ENCODE peak calls at places on chromosomes 11 and 22, in nine cellular contexts. H is right cardiac atrium; N is T follicular helper cell; R is brain microvascular endothelial cell; B is HTR-8/SVneo; Z is CD8-positive, alpha-beta T cell; D is astrocyte of the spinal cord; T is AG20443; X is A549. J is an unnamed sample.

GRCh38 chr11:34160049-34160721 is 54.8 kb downstream of the NAT10 start:
- DNase-seq in X (no peak), N (no peak), Z (no peak), D (peak), T (no peak), H (no peak), B (no peak), R (no peak), J (no peak)

GRCh38 chr22:44693145-44693544 is 8.9 kb upstream of the PRR5 start:
- DNase-seq in D (no peak), Z (no peak), R (no peak), X (no peak), H (no peak), T (no peak), N (no peak), B (no peak), J (no peak)

GRCh38 chr11:11748706-11749365 is 92.9 kb upstream of the USP47 start:
- DNase-seq in T (peak), D (no peak), H (no peak), R (peak), Z (no peak), N (no peak), X (no peak), B (peak), J (no peak)

GRCh38 chr11:115607621-115608191 is 103.5 kb upstream of the CADM1 start:
- DNase-seq in T (peak), H (peak), Z (no peak), B (no peak), D (no peak), N (no peak), X (no peak), R (no peak), J (no peak)

GRCh38 chr11:66996609-66997273 is 21.6 kb downstream of the C11orf86 start:
- DNase-seq in B (no peak), D (no peak), N (no peak), X (peak), H (peak), Z (no peak), R (peak), T (peak), J (no peak)

GRCh38 chr11:28108909-28109308 is 721 bp downstream of the METTL15 start:
- DNase-seq in H (no peak), X (no peak), D (no peak), B (no peak), T (no peak), Z (no peak), N (no peak), R (no peak), J (peak)

GRCh38 chr11:46902694-46903093 is 15.7 kb downstream of the LRP4 start:
- DNase-seq in B (no peak), T (no peak), D (no peak), N (no peak), Z (no peak), R (no peak), X (no peak), H (no peak), J (no peak)

GRCh38 chr22:24593810-24594568 is 1.1 kb upstream of the LRRC75B start:
- DNase-seq in T (no peak), H (no peak), R (no peak), B (no peak), N (no peak), X (no peak), D (no peak), Z (no peak), J (no peak)

GRCh38 chr22:23549198-23549595 is 30.9 kb downstream of the IGLL1 start:
- DNase-seq in H (peak), N (no peak), B (no peak), X (no peak), D (no peak), R (no peak), Z (no peak), T (no peak), J (no peak)

GRCh38 chr11:33558097-33558496 is 142.5 kb downstream of the C11orf91 start:
- DNase-seq in D (no peak), T (no peak), X (no peak), Z (no peak), N (no peak), B (no peak), R (no peak), H (no peak), J (no peak)

GRCh38 chr11:110858556-110858921 is 146.3 kb upstream of the ARHGAP20 start:
- DNase-seq in X (no peak), H (peak), N (no peak), T (peak), R (no peak), Z (no peak), B (no peak), D (peak), J (no peak)

GRCh38 chr11:47410404-47411264 is 2.2 kb downstream of the SLC39A13 start:
- DNase-seq in D (no peak), N (no peak), R (no peak), T (no peak), X (no peak), B (no peak), Z (no peak), H (no peak), J (no peak)

GRCh38 chr11:76209671-76209955 is 3.3 kb upstream of the WNT11 start:
- DNase-seq in N (no peak), H (peak), Z (no peak), R (no peak), D (no peak), X (no peak), T (no peak), B (no peak), J (no peak)

GRCh38 chr11:119117004-119117706 is 4.2 kb upstream of the HINFP start:
- DNase-seq in Z (no peak), X (no peak), T (no peak), D (no peak), H (no peak), N (no peak), B (no peak), R (no peak), J (no peak)

GRCh38 chr11:120797133-120797532 is 226.8 kb upstream of the TBCEL start:
- DNase-seq in Z (no peak), T (no peak), N (no peak), H (no peak), D (no peak), X (no peak), B (no peak), R (no peak), J (no peak)

GRCh38 chr11:62546937-62547625 is 475 bp upstream of the AHNAK start:
- DNase-seq in R (no peak), N (no peak), H (peak), D (peak), B (no peak), T (peak), Z (no peak), X (peak), J (peak)

GRCh38 chr11:13223112-13223511 is 54.5 kb upstream of the BMAL1 start:
- DNase-seq in B (no peak), R (no peak), X (no peak), H (no peak), T (no peak), N (no peak), Z (no peak), D (no peak), J (no peak)

GRCh38 chr11:111189466-111189865 is 56.1 kb upstream of the POU2AF2 start:
- DNase-seq in T (no peak), X (no peak), Z (no peak), R (no peak), B (no peak), N (no peak), D (no peak), H (no peak), J (no peak)

GRCh38 chr11:10490032-10490397 is 35.0 kb downstream of the AMPD3 start:
- DNase-seq in Z (no peak), H (no peak), B (no peak), N (no peak), D (no peak), R (no peak), T (no peak), X (no peak), J (no peak)

GRCh38 chr11:45538939-45539338 is 126.5 kb downstream of the CHST1 start:
- DNase-seq in Z (no peak), H (no peak), B (no peak), X (no peak), D (no peak), T (no peak), N (no peak), R (no peak), J (no peak)

GRCh38 chr11:18736590-18737148 is 10.7 kb upstream of the IGSF22 start:
- DNase-seq in T (no peak), N (no peak), H (no peak), R (no peak), X (no peak), Z (no peak), D (no peak), B (no peak), J (no peak)

GRCh38 chr11:15911377-15912044 is 444.8 kb downstream of the SOX6 start:
- DNase-seq in D (peak), H (peak), B (no peak), T (no peak), R (no peak), Z (no peak), N (no peak), X (peak), J (peak)

GRCh38 chr22:32810241-32811133 is 9.0 kb downstream of the TIMP3 start:
- DNase-seq in N (no peak), B (no peak), X (no peak), H (no peak), Z (no peak), D (no peak), R (no peak), T (no peak), J (no peak)

GRCh38 chr11:927871-928270 is 2.2 kb downstream of the AP2A2 start:
- DNase-seq in B (no peak), R (no peak), Z (no peak), X (no peak), T (no peak), N (peak), D (no peak), H (no peak), J (no peak)

J was measured in dermis microvascular lymphatic vessel endothelial cell.